ENCODE peak calls at places on chromosome 19, in ten cellular contexts. N is lung; U is HEK293T; I is activated naive CD4-positive, alpha-beta T cell; J is ACHN; D is NB4; V is stimulated activated CD4-positive, alpha-beta T cell treated with anti-CD3 and anti-CD28 coated beads, TNF-alpha, amount 100 ng/mL, for 48 hours; X is HS-27A; E is left cardiac atrium; Y is heart right ventricle. S is an unnamed sample.

GRCh38 chr19:50432658-50433057 is at the start of gene MYBPC2:
- DNase-seq in U (no peak), E (no peak), N (no peak), D (no peak), X (no peak), I (no peak), V (no peak), Y (no peak), J (no peak), S (no peak)

GRCh38 chr19:47296036-47296435 is 13.6 kb upstream of the C5AR1 start:
- DNase-seq in J (peak; percentile 71), I (peak; percentile 42), Y (peak; percentile 32), N (peak; percentile 87), X (no peak), D (peak; percentile 96), E (peak; percentile 68), U (peak; percentile 76), V (peak; percentile 91), S (no peak)

GRCh38 chr19:16714702-16715294 is 4.8 kb upstream of the NWD1 start:
- DNase-seq in U (peak; percentile 79), J (peak; percentile 52), N (peak; percentile 56), Y (peak; percentile 47), X (peak; percentile 24), E (peak; percentile 60), I (peak; percentile 3), V (peak; percentile 34), D (peak; percentile 77), S (no peak)

GRCh38 chr19:49767380-49767779 is 579 bp downstream of the AP2A1 start:
- DNase-seq in X (no peak), N (no peak), D (no peak), V (no peak), E (no peak), I (no peak), U (no peak), Y (no peak), J (peak; percentile 24), S (no peak)

GRCh38 chr19:41584931-41585330 is 9.0 kb downstream of the CEACAM21 start:
- DNase-seq in D (no peak), U (no peak), N (no peak), I (no peak), X (no peak), Y (no peak), J (no peak), V (no peak), E (no peak), S (no peak)

GRCh38 chr19:1970003-1970805 is 29.2 kb downstream of the CSNK1G2 start:
- DNase-seq in X (no peak), I (no peak), J (peak; percentile 64), N (no peak), V (no peak), U (no peak), E (no peak), Y (no peak), D (peak; percentile 62), S (no peak)

GRCh38 chr19:38769635-38770211 is 3.6 kb downstream of the LGALS7 start:
- DNase-seq in E (peak; percentile 95), U (peak; percentile 81), N (peak; percentile 91), Y (peak; percentile 95), D (no peak), J (no peak), V (peak; percentile 84), X (no peak), I (peak; percentile 85), S (no peak)

GRCh38 chr19:1315470-1316166 is 29.9 kb downstream of the EFNA2 start:
- DNase-seq in I (no peak), N (peak; percentile 40), Y (peak; percentile 59), E (peak; percentile 61), X (no peak), D (peak; percentile 49), J (peak; percentile 52), V (peak; percentile 35), U (peak; percentile 72), S (no peak)

GRCh38 chr19:6590458-6591319 is at the start of gene CD70:
- DNase-seq in D (peak; percentile 89), I (no peak), V (peak; percentile 39), N (no peak), Y (no peak), X (no peak), U (no peak), E (no peak), J (peak; percentile 70), S (no peak)

GRCh38 chr19:56114711-56115110 is 6.4 kb downstream of the ZNF787 start:
- DNase-seq in V (no peak), E (no peak), J (no peak), U (no peak), I (no peak), Y (no peak), N (no peak), D (no peak), X (no peak), S (no peak)

GRCh38 chr19:16330368-16330801 is 5.8 kb downstream of the KLF2 start:
- DNase-seq in E (peak; percentile 86), V (peak; percentile 93), Y (peak; percentile 66), I (peak; percentile 86), J (peak; percentile 93), N (peak; percentile 74), U (no peak), X (peak; percentile 84), D (peak; percentile 76), S (no peak)

GRCh38 chr19:1952635-1953034 is 11.7 kb downstream of the CSNK1G2 start:
- DNase-seq in X (no peak), J (no peak), D (no peak), I (no peak), E (no peak), V (no peak), Y (no peak), N (no peak), U (no peak), S (no peak)

GRCh38 chr19:1449467-1450442 is at the start of gene APC2:
- DNase-seq in E (no peak), U (peak; percentile 78), Y (no peak), V (no peak), X (no peak), D (no peak), J (peak; percentile 22), N (no peak), I (no peak), S (no peak)

GRCh38 chr19:6677924-6678689 is 8.1 kb upstream of the TNFSF14 start:
- DNase-seq in J (no peak), E (no peak), N (peak; percentile 36), V (peak; percentile 71), D (no peak), X (no peak), I (no peak), Y (peak; percentile 33), U (peak; percentile 87), S (no peak)

GRCh38 chr19:41939861-41940442 is 11.7 kb upstream of the ERFL start:
- DNase-seq in J (no peak), E (no peak), V (no peak), D (no peak), I (no peak), X (no peak), N (no peak), U (no peak), Y (no peak), S (no peak)

GRCh38 chr19:3655402-3656072 is 28.9 kb upstream of the CACTIN start:
- DNase-seq in Y (no peak), V (no peak), I (no peak), J (peak; percentile 90), D (peak; percentile 41), X (peak; percentile 42), E (no peak), N (no peak), U (no peak), S (no peak)

GRCh38 chr19:44990966-44991365 is 10.3 kb upstream of the RELB start:
- DNase-seq in X (no peak), U (no peak), J (no peak), Y (no peak), D (no peak), I (no peak), E (no peak), V (no peak), N (no peak), S (no peak)

GRCh38 chr19:51407631-51408131 is 9.8 kb downstream of the SIGLEC10 start:
- DNase-seq in I (no peak), D (peak; percentile 83), X (no peak), U (peak; percentile 56), Y (no peak), V (no peak), N (no peak), E (no peak), J (no peak), S (peak; percentile 48)

GRCh38 chr19:8487137-8487851 is 15.1 kb downstream of the PRAM1 start:
- DNase-seq in D (peak; percentile 100), I (peak; percentile 33), U (no peak), E (peak; percentile 53), X (no peak), N (peak; percentile 61), V (peak; percentile 69), Y (no peak), J (no peak), S (peak; percentile 89)

GRCh38 chr19:2291185-2291751 is 9.3 kb upstream of the PEAK3 start:
- DNase-seq in J (no peak), E (no peak), Y (no peak), X (no peak), N (no peak), D (no peak), U (no peak), I (no peak), V (no peak), S (no peak)

GRCh38 chr19:2612619-2613249 is 89.8 kb downstream of the GNG7 start:
- DNase-seq in D (no peak), I (no peak), X (no peak), Y (no peak), N (no peak), U (no peak), V (no peak), E (peak; percentile 17), J (no peak), S (no peak)

GRCh38 chr19:3977242-3978143 is 6.6 kb upstream of the DAPK3 start:
- DNase-seq in N (no peak), U (no peak), E (no peak), Y (no peak), V (no peak), J (no peak), D (peak; percentile 19), X (no peak), I (no peak), S (no peak)

GRCh38 chr19:5138606-5139594 is 170.0 kb downstream of the KDM4B start:
- DNase-seq in N (peak; percentile 46), X (no peak), J (no peak), V (peak; percentile 65), D (peak; percentile 96), E (peak; percentile 83), U (no peak), Y (peak; percentile 57), I (peak; percentile 55), S (no peak)

GRCh38 chr19:12796146-12797071 is 5.1 kb downstream of the JUNB start:
- DNase-seq in U (peak; percentile 63), D (peak; percentile 86), Y (peak; percentile 66), X (no peak), E (peak; percentile 83), I (peak; percentile 59), J (peak; percentile 75), N (peak; percentile 75), V (no peak), S (no peak)

GRCh38 chr19:2636897-2637683 is 65.4 kb downstream of the GNG7 start:
- DNase-seq in V (peak; percentile 55), J (peak; percentile 34), D (peak; percentile 61), I (peak; percentile 62), X (no peak), U (peak; percentile 74), E (peak; percentile 69), Y (peak; percentile 71), N (peak; percentile 74), S (no peak)

GRCh38 chr19:12763100-12763499 is 11.5 kb downstream of the BEST2 start:
- DNase-seq in E (no peak), V (no peak), D (no peak), Y (peak; percentile 72), X (no peak), N (no peak), J (no peak), I (no peak), U (no peak), S (no peak)

GRCh38 chr19:19820774-19821315 is 705 bp downstream of the ZNF506 start:
- DNase-seq in X (no peak), I (no peak), V (no peak), D (no peak), N (no peak), E (no peak), U (no peak), Y (no peak), J (no peak), S (no peak)

GRCh38 chr19:51750381-51751124 is 1.1 kb downstream of the FPR1 start:
- DNase-seq in X (no peak), J (no peak), D (no peak), V (no peak), N (no peak), Y (no peak), I (no peak), U (no peak), E (no peak), S (no peak)

S was measured in SIG-M5.